ENCODE peak calls at places on chromosomes 2 and 18, in eight cellular contexts. One of them, this sample, is unnamed.

GRCh38 chr18:79829136-79829854 is 31.6 kb downstream of the KCNG2 start:
- DNase-seq in astrocyte: no peak
- DNase-seq in activated naive CD4-positive, alpha-beta T cell treated with Interleukin-2 at 50 U/mL for 16 hours: no peak
- DNase-seq in OCI-M1: no peak
- DNase-seq in HEK293T: no peak
- DNase-seq in C1 segment of cervical spinal cord: no peak
- DNase-seq in NCI-H460: no peak
- DNase-seq in ovary: no peak
- DNase-seq in this sample: no peak

GRCh38 chr18:60649107-60649506 is 276.5 kb upstream of the MC4R start:
- DNase-seq in C1 segment of cervical spinal cord: no peak
- DNase-seq in activated naive CD4-positive, alpha-beta T cell treated with Interleukin-2 at 50 U/mL for 16 hours: no peak
- DNase-seq in astrocyte: no peak
- DNase-seq in HEK293T: no peak
- DNase-seq in ovary: no peak
- DNase-seq in NCI-H460: no peak
- DNase-seq in OCI-M1: no peak
- DNase-seq in this sample: no peak

GRCh38 chr2:20641123-20641985 is 9.5 kb downstream of the HS1BP3 start:
- DNase-seq in ovary: no peak
- DNase-seq in HEK293T: no peak
- DNase-seq in astrocyte: peak; percentile 87
- DNase-seq in C1 segment of cervical spinal cord: no peak
- DNase-seq in NCI-H460: no peak
- DNase-seq in activated naive CD4-positive, alpha-beta T cell treated with Interleukin-2 at 50 U/mL for 16 hours: no peak
- DNase-seq in OCI-M1: no peak
- DNase-seq in this sample: no peak

GRCh38 chr2:235170536-235171510 is 219.0 kb downstream of the SH3BP4 start:
- DNase-seq in activated naive CD4-positive, alpha-beta T cell treated with Interleukin-2 at 50 U/mL for 16 hours: no peak
- DNase-seq in C1 segment of cervical spinal cord: no peak
- DNase-seq in ovary: no peak
- DNase-seq in NCI-H460: peak; percentile 93
- DNase-seq in astrocyte: peak; percentile 42
- DNase-seq in HEK293T: peak; percentile 50
- DNase-seq in OCI-M1: no peak
- DNase-seq in this sample: no peak

GRCh38 chr2:128228894-128229293 is 89.8 kb downstream of the HS6ST1 start:
- DNase-seq in HEK293T: no peak
- DNase-seq in ovary: no peak
- DNase-seq in activated naive CD4-positive, alpha-beta T cell treated with Interleukin-2 at 50 U/mL for 16 hours: no peak
- DNase-seq in C1 segment of cervical spinal cord: no peak
- DNase-seq in NCI-H460: peak; percentile 16
- DNase-seq in OCI-M1: no peak
- DNase-seq in astrocyte: no peak
- DNase-seq in this sample: no peak

GRCh38 chr2:3529316-3530025 is 10.1 kb upstream of the ADI1 start:
- DNase-seq in activated naive CD4-positive, alpha-beta T cell treated with Interleukin-2 at 50 U/mL for 16 hours: no peak
- DNase-seq in NCI-H460: no peak
- DNase-seq in C1 segment of cervical spinal cord: no peak
- DNase-seq in HEK293T: no peak
- DNase-seq in OCI-M1: no peak
- DNase-seq in ovary: no peak
- DNase-seq in astrocyte: no peak
- DNase-seq in this sample: no peak

GRCh38 chr2:150887926-150888325 is 373.7 kb downstream of the RBM43 start:
- DNase-seq in astrocyte: no peak
- DNase-seq in activated naive CD4-positive, alpha-beta T cell treated with Interleukin-2 at 50 U/mL for 16 hours: no peak
- DNase-seq in OCI-M1: no peak
- DNase-seq in C1 segment of cervical spinal cord: no peak
- DNase-seq in ovary: no peak
- DNase-seq in HEK293T: no peak
- DNase-seq in NCI-H460: no peak
- DNase-seq in this sample: no peak

GRCh38 chr2:144708641-144709040 is 188.7 kb upstream of the ZEB2 start:
- DNase-seq in activated naive CD4-positive, alpha-beta T cell treated with Interleukin-2 at 50 U/mL for 16 hours: no peak
- DNase-seq in astrocyte: no peak
- DNase-seq in OCI-M1: no peak
- DNase-seq in ovary: no peak
- DNase-seq in HEK293T: no peak
- DNase-seq in NCI-H460: no peak
- DNase-seq in C1 segment of cervical spinal cord: no peak
- DNase-seq in this sample: no peak

GRCh38 chr2:54579682-54580349 is 123.7 kb downstream of the SPTBN1 start:
- DNase-seq in activated naive CD4-positive, alpha-beta T cell treated with Interleukin-2 at 50 U/mL for 16 hours: peak; percentile 57
- DNase-seq in ovary: no peak
- DNase-seq in astrocyte: no peak
- DNase-seq in HEK293T: no peak
- DNase-seq in NCI-H460: no peak
- DNase-seq in OCI-M1: no peak
- DNase-seq in C1 segment of cervical spinal cord: no peak
- DNase-seq in this sample: no peak

This sample was measured in omental fat pad.